ENCODE peak calls at places on chromosomes 6 and 20, in ten cellular contexts. J is endothelial cell; F is ELF-1; O is brain pericyte; R is Karpas-422; N is ACHN; A is kidney; P is fibroblast of mammary gland; U is stimulated activated CD4-positive, alpha-beta T cell treated with anti-CD3 and anti-CD28 coated beads, Interleukin-4, amount 100 ng/mL, for 24 hours; V is stimulated activated CD8-positive, alpha-beta memory T cell treated with anti-CD3 and anti-CD28 coated beads, Interleukin-15, amount 100 ng/mL, for 24 hours. G is an unnamed sample.

GRCh38 chr6:9659848-9660247 is 755.0 kb downstream of the TFAP2A start:
- DNase-seq in J (no peak), F (no peak), O (no peak), R (no peak), N (no peak), A (no peak), P (no peak), U (no peak), V (no peak), G (no peak)

GRCh38 chr6:139240161-139241010 is 51.4 kb downstream of the TXLNB start:
- DNase-seq in J (no peak), F (no peak), O (peak), R (no peak), N (no peak), A (no peak), P (peak), U (no peak), V (no peak), G (no peak)

GRCh38 chr6:40789143-40789764 is 202.1 kb upstream of the LRFN2 start:
- DNase-seq in J (peak), F (no peak), O (no peak), R (no peak), N (no peak), A (no peak), P (no peak), U (peak), V (no peak), G (no peak)

GRCh38 chr20:41183831-41184230 is 46.5 kb downstream of the PLCG1 start:
- DNase-seq in J (no peak), F (no peak), O (no peak), R (no peak), N (no peak), A (no peak), P (no peak), U (no peak), V (no peak), G (no peak)

GRCh38 chr6:56555438-56555872 is 87.2 kb downstream of the DST start:
- DNase-seq in J (no peak), F (no peak), O (no peak), R (no peak), N (no peak), A (no peak), P (no peak), U (no peak), V (no peak), G (no peak)

GRCh38 chr6:159463440-159463839 is 229.6 kb downstream of the SOD2 start:
- DNase-seq in J (no peak), F (no peak), O (no peak), R (peak), N (peak), A (no peak), P (peak), U (no peak), V (no peak), G (no peak)

GRCh38 chr6:44025226-44025625 is 102.0 kb downstream of the MRPL14 start:
- DNase-seq in J (no peak), F (no peak), O (no peak), R (no peak), N (no peak), A (peak), P (no peak), U (no peak), V (no peak), G (no peak)

GRCh38 chr6:84601366-84601765 is 163.0 kb downstream of the TBX18 start:
- DNase-seq in J (no peak), F (no peak), O (no peak), R (no peak), N (no peak), A (no peak), P (no peak), U (no peak), V (no peak), G (no peak)

GRCh38 chr6:29489286-29489685 is 1.5 kb upstream of the MAS1L start:
- DNase-seq in J (no peak), F (no peak), O (no peak), R (no peak), N (no peak), A (no peak), P (no peak), U (no peak), V (no peak), G (no peak)

GRCh38 chr20:237479-237878 is 10.4 kb downstream of the DEFB129 start:
- DNase-seq in J (no peak), F (no peak), O (no peak), R (no peak), N (no peak), A (no peak), P (no peak), U (peak), V (no peak), G (no peak)